ENCODE peak calls at places on chromosomes 11 and 22, in ten cellular contexts. F is sigmoid colon, I is mammary epithelial cell, N is ovary, O is brain microvascular endothelial cell, U is pancreas, C is fibroblast of lung, D is PC-9, Q is GM23338, B is cardiac muscle cell. V is an unnamed sample.

GRCh38 chr11:77287615-77288273 is 13.7 kb downstream of the GDPD4 start:
- DNase-seq in D (peak; percentile 12), C (peak; percentile 94), Q (no peak), O (peak; percentile 79), B (peak; percentile 84), N (no peak), F (no peak), I (peak; percentile 78), U (no peak), V (peak; percentile 60)

GRCh38 chr22:23786752-23787599 is at the start of gene SMARCB1:
- DNase-seq in U (peak; percentile 90), Q (peak; percentile 97), D (peak; percentile 76), I (peak; percentile 86), N (peak; percentile 90), F (peak; percentile 96), B (peak; percentile 94), O (peak; percentile 85), C (peak; percentile 94), V (peak; percentile 94)

GRCh38 chr22:19877626-19878339 is 23.1 kb upstream of the GNB1L start:
- DNase-seq in O (peak; percentile 53), C (peak; percentile 32), D (no peak), F (peak; percentile 56), B (peak; percentile 23), N (no peak), Q (no peak), I (no peak), U (no peak), V (no peak)

GRCh38 chr11:36478700-36479329 is 31.3 kb downstream of the TRAF6 start:
- DNase-seq in F (no peak), B (peak; percentile 76), D (peak; percentile 47), I (peak; percentile 27), U (peak; percentile 35), O (peak; percentile 55), N (peak; percentile 56), C (peak; percentile 75), Q (peak; percentile 73), V (peak; percentile 93)

GRCh38 chr22:44407404-44408226 is 90.4 kb downstream of the RTL6 start:
- DNase-seq in O (no peak), Q (no peak), C (no peak), I (no peak), B (no peak), N (no peak), D (no peak), F (peak; percentile 47), U (no peak), V (no peak)

GRCh38 chr11:80085563-80085962 is 644.7 kb upstream of the TENM4 start:
- DNase-seq in N (no peak), F (no peak), I (no peak), D (no peak), U (no peak), Q (no peak), C (no peak), O (no peak), B (no peak), V (no peak)

GRCh38 chr22:35177811-35178210 is 79.5 kb upstream of the HMGXB4 start:
- DNase-seq in O (no peak), N (no peak), F (no peak), U (no peak), D (no peak), B (no peak), C (no peak), Q (peak; percentile 54), I (no peak), V (no peak)

GRCh38 chr22:35746946-35747703 is 29.5 kb downstream of the APOL5 start:
- DNase-seq in Q (no peak), D (no peak), N (no peak), F (no peak), C (peak; percentile 15), I (no peak), B (no peak), U (no peak), O (no peak), V (no peak)

GRCh38 chr11:55714982-55715888 is 53.2 kb downstream of the OR4C6 start:
- DNase-seq in C (no peak), O (no peak), I (no peak), B (no peak), U (no peak), D (peak; percentile 10), Q (peak; percentile 57), F (no peak), N (no peak), V (peak; percentile 58)

GRCh38 chr22:20430101-20430640 is 7.5 kb downstream of the SCARF2 start:
- DNase-seq in B (no peak), U (no peak), O (no peak), F (peak; percentile 58), C (no peak), I (no peak), Q (no peak), D (no peak), N (no peak), V (no peak)

GRCh38 chr11:130383363-130384168 is 44.8 kb downstream of the ADAMTS8 start:
- DNase-seq in O (peak; percentile 94), B (peak; percentile 80), C (peak; percentile 83), Q (peak; percentile 66), D (peak; percentile 63), N (no peak), F (no peak), I (peak; percentile 17), U (no peak), V (no peak)

GRCh38 chr11:67160045-67160444 is 41.0 kb downstream of the KDM2A start:
- DNase-seq in C (no peak), U (no peak), I (no peak), Q (no peak), D (no peak), O (no peak), N (no peak), B (no peak), F (no peak), V (no peak)

GRCh38 chr11:46675288-46675851 is 25.0 kb downstream of the ARHGAP1 start:
- DNase-seq in I (peak; percentile 64), C (peak; percentile 78), B (peak; percentile 62), O (no peak), U (peak; percentile 74), D (peak; percentile 28), F (peak; percentile 90), Q (no peak), N (peak; percentile 79), V (no peak)
- TF ChIP-seq CTCF in I (no peak), C (peak; percentile 20), B (no peak), O (peak; percentile 11), U (no peak), D (no peak), F (no peak), Q (no peak), N (no peak), V (no peak)

GRCh38 chr11:31780078-31780971 is 30.8 kb downstream of the PAX6 start:
- DNase-seq in U (no peak), C (no peak), O (no peak), D (no peak), B (no peak), Q (no peak), I (no peak), F (no peak), N (no peak), V (no peak)

GRCh38 chr11:31784645-31785044 is 26.5 kb downstream of the PAX6 start:
- DNase-seq in N (no peak), F (no peak), B (no peak), C (no peak), O (no peak), D (no peak), Q (no peak), U (no peak), I (no peak), V (no peak)

GRCh38 chr11:31783264-31783663 is 27.9 kb downstream of the PAX6 start:
- DNase-seq in B (no peak), D (no peak), I (no peak), Q (no peak), F (no peak), C (no peak), N (no peak), U (no peak), O (no peak), V (no peak)

GRCh38 chr11:31782243-31782642 is 28.9 kb downstream of the PAX6 start:
- DNase-seq in I (no peak), D (no peak), O (no peak), N (no peak), C (no peak), U (no peak), B (no peak), F (no peak), Q (no peak), V (no peak)

GRCh38 chr11:31779268-31779879 is 31.7 kb downstream of the PAX6 start:
- DNase-seq in I (peak; percentile 11), B (no peak), N (no peak), D (no peak), U (no peak), O (peak; percentile 57), F (no peak), Q (no peak), C (peak; percentile 67), V (no peak)
- H3K27ac ChIP-seq in I (no peak overlapping the region), B (no peak overlapping the region), N (no peak overlapping the region), D (no peak overlapping the region), U (no peak overlapping the region), O (no peak overlapping the region), F (no peak overlapping the region), Q (no peak overlapping the region), C (no peak overlapping the region), V (no peak overlapping the region)

DNA sequence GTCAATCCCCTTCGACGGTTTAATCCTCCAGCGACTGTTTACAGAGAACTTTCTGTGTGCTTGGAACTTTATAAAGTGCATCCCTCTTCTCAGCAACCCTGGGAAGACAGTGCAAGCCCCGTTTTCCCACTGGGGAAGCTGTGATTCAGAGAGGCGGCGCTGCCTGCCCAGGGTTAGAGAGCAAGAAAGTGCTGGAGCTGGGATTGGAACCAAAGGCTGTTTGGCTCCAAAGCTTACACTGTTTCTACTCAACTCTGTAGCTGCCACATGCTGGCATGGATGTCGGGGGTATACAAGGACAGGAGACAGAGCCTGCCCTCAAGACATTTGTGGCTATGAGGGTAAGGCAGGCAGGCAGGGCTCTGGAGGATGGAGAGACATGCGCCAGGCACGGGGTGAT is 13.0 kb downstream of the FBLN1 start:
- DNase-seq in D (no peak), I (no peak), F (no peak), B (no peak), O (no peak), N (no peak), C (no peak), Q (no peak), U (no peak), V (no peak)
- H3K27me3 ChIP-seq in D (no peaks in the 10 kb centered on the region), I (no peaks in the 10 kb centered on the region), F (no peaks in the 10 kb centered on the region), B (no peaks in the 10 kb centered on the region), O (no peaks in the 10 kb centered on the region), N (no peaks in the 10 kb centered on the region), C (peaks cover 2% of the 10 kb centered on the region), Q (no peaks in the 10 kb centered on the region), U (no peaks in the 10 kb centered on the region), V (no peaks in the 10 kb centered on the region)

DNA sequence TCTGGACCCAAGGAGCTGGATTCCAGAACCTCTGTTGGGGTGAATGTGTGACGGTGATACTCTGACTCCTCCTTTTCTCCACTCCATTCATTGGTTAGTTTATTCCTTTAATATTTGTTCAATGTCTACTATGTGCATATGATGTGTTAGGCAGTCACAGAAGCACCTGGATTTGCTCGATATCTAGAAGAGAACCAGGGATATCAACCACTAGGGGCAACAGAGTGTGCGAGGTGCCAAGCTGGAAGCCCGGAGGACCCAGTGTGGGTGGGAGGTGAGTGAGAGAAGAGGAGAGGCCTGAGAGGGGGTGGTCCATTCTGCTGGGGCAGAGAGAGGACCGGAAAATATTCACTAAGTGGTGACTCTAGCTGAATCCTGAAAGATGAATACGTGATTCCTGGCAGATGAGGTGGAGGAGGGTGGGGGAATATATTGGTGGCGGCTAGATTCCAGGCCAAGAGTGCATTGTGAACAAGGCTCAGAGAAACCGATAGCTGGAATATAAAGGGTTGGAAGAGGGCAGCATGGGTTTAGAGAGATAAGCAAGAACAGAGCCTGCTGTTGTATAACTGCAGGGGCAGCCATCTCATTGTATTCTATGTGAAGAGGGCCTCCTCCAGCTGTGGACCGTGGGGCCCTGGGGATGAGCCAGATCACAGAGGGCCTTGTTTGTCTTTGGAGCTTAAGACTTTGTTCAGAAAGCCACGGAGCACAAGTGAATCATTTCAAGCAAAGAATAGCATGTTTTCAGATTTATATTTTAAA is 6.9 kb upstream of the TIMP3 start:
- DNase-seq in C (peak; percentile 18), N (no peak), B (no peak), U (no peak), Q (peak; percentile 68), O (no peak), D (no peak), F (no peak), I (no peak), V (no peak)
- TF ChIP-seq CTCF in C (no peak), N (no peak), B (peak; percentile 17), U (no peak), Q (peak; percentile 61), O (peak; percentile 41), D (no peak), F (no peak), I (peak; percentile 4), V (peak; percentile 33)